ENCODE peak calls at places on chromosomes 2 and 18, in nine cellular contexts. I is heart left ventricle, U is epithelial cell of esophagus, N is neuronal stem cell, E is aorta, T is fibroblast of pulmonary artery, A is BJ, O is brain microvascular endothelial cell, F is SJSA1. P is an unnamed sample.

GRCh38 chr2:135914485-135914884 is 38.2 kb upstream of the MCM6 start:
- DNase-seq in I (no peak), U (no peak), N (no peak), E (no peak), T (no peak), A (no peak), O (no peak), F (no peak), P (no peak)

GRCh38 chr2:181394741-181395437 is 62.3 kb upstream of the ITGA4 start:
- DNase-seq in I (no peak), U (no peak), N (no peak), E (no peak), T (no peak), A (no peak), O (no peak), F (no peak), P (no peak)

GRCh38 chr18:62554083-62554815 is 31.4 kb downstream of the ZCCHC2 start:
- DNase-seq in I (no peak), U (no peak), N (no peak), E (no peak), T (no peak), A (no peak), O (no peak), F (no peak), P (no peak)

GRCh38 chr2:173985595-173985994 is 20.4 kb upstream of the SP3 start:
- DNase-seq in I (no peak), U (no peak), N (no peak), E (no peak), T (no peak), A (no peak), O (no peak), F (no peak), P (no peak)

GRCh38 chr2:75558786-75559428 is 1.8 kb downstream of the EVA1A start:
- DNase-seq in I (peak; percentile 45), U (no peak), N (no peak), E (no peak), T (peak; percentile 58), A (no peak), O (peak; percentile 39), F (no peak), P (no peak)

GRCh38 chr2:8721410-8721809 is 39.6 kb downstream of the ID2 start:
- DNase-seq in I (no peak), U (no peak), N (no peak), E (no peak), T (no peak), A (no peak), O (no peak), F (no peak), P (no peak)

GRCh38 chr2:151051584-151052220 is 210.0 kb downstream of the RBM43 start:
- DNase-seq in I (no peak), U (peak; percentile 67), N (peak; percentile 23), E (no peak), T (peak; percentile 74), A (no peak), O (peak; percentile 77), F (no peak), P (no peak)

GRCh38 chr2:83900859-83901258 is 558.2 kb downstream of the SUCLG1 start:
- DNase-seq in I (no peak), U (peak; percentile 89), N (no peak), E (no peak), T (peak; percentile 2), A (no peak), O (peak; percentile 1), F (no peak), P (no peak)

GRCh38 chr2:68045337-68045736 is 17.5 kb downstream of the C1D start:
- DNase-seq in I (no peak), U (peak; percentile 13), N (no peak), E (no peak), T (peak; percentile 4), A (peak; percentile 79), O (no peak), F (no peak), P (no peak)

GRCh38 chr18:10563886-10564285 is 38.1 kb downstream of the NAPG start:
- DNase-seq in I (peak; percentile 50), U (peak; percentile 19), N (no peak), E (no peak), T (no peak), A (no peak), O (no peak), F (no peak), P (no peak)

GRCh38 chr2:231617059-231617926 is 24.6 kb downstream of the TEX44 start:
- DNase-seq in I (no peak), U (peak; percentile 52), N (no peak), E (no peak), T (peak; percentile 42), A (no peak), O (no peak), F (no peak), P (no peak)

DNA sequence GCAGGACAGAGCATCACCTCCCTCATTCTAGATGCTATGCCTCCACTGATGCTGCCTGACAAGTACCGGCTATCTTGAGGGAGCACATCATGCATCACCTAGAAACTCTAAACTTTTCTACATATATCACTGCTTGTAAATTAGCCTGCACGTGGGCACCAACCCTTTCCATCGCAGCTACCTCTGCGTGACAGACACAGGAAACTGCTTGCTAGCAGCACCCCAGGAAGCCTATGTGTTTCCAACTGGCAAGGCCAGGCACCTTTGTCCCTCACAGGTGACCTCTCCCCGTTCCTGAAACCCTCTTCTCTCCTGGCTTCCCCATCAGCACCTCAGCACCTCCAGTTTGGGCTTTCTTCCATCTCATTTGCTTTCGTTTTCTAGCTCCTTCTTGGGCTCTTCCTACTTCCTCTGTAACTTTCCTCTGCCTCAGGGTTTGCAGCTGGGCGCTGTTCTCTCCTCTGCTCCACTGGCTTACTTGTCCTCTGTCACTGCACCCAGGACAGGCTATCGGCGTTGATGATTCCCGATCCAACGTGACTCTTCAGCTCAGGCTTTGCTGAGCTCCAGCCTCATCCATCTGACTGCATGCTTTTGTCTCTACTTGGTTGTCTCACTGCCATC is 362.6 kb downstream of the CYRIA start:
- DNase-seq in I (no peak), U (no peak), N (no peak), E (no peak), T (no peak), A (no peak), O (no peak), F (peak; percentile 21), P (no peak)
- H3K4me3 ChIP-seq in I (no peak overlapping the region), U (no peak overlapping the region), N (no peak overlapping the region), E (no peak overlapping the region), T (no peak overlapping the region), A (no peak overlapping the region), O (no peak overlapping the region), F (no peak overlapping the region), P (no peak overlapping the region)

GRCh38 chr2:84906108-84906899 is 848 bp downstream of the TMSB10 start:
- DNase-seq in I (peak; percentile 54), U (peak; percentile 18), N (no peak), E (peak; percentile 85), T (no peak), A (no peak), O (no peak), F (peak; percentile 55), P (peak; percentile 76)

GRCh38 chr2:84902526-84902925 is 2.9 kb upstream of the TMSB10 start:
- DNase-seq in I (no peak), U (no peak), N (no peak), E (no peak), T (no peak), A (no peak), O (no peak), F (peak; percentile 13), P (no peak)

GRCh38 chr2:84905181-84906107 is at the start of gene TMSB10:
- DNase-seq in I (peak; percentile 92), U (peak; percentile 84), N (peak; percentile 76), E (peak; percentile 96), T (peak; percentile 85), A (no peak), O (peak; percentile 83), F (peak; percentile 95), P (peak; percentile 92)

GRCh38 chr2:84904717-84905174 is 710 bp upstream of the TMSB10 start:
- DNase-seq in I (peak; percentile 88), U (peak; percentile 33), N (no peak), E (peak; percentile 90), T (peak; percentile 77), A (no peak), O (peak; percentile 65), F (peak; percentile 85), P (peak; percentile 92)

DNA sequence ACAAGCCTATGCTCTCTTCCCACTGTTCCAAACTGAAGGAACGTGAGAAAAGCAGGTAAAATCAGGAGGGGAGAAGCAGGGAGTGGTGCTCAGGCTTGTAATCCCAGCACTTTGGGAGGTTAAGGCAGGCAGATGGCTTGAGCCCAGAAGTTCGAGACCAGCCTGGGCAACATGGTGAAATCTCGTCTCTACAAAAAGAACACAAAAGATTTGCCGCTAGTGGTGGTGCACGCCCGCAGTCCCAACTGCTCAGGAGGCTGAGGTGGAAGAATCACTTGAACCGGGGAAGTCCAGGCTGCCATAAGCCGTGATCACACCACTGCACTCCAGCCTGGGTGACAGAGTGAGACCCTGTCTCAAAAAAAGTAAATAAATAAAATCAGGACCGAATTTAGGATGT is 1.3 kb upstream of the TMSB10 start:
- DNase-seq in I (no peak), U (no peak), N (no peak), E (no peak), T (no peak), A (no peak), O (no peak), F (peak; percentile 29), P (no peak)
- H3K4me3 ChIP-seq in I (no peak overlapping the region), U (no peak overlapping the region), N (peak overlapping the region; percentile 23), E (no peak overlapping the region), T (no peak overlapping the region), A (no peak overlapping the region), O (no peak overlapping the region), F (peak overlapping the region; percentile 97), P (no peak overlapping the region)

GRCh38 chr2:38263293-38263692 is 113.8 kb downstream of the ATL2 start:
- DNase-seq in I (no peak), U (no peak), N (no peak), E (no peak), T (no peak), A (no peak), O (no peak), F (no peak), P (no peak)

GRCh38 chr2:38262514-38262871 is 114.6 kb downstream of the ATL2 start:
- DNase-seq in I (no peak), U (no peak), N (no peak), E (no peak), T (no peak), A (no peak), O (no peak), F (no peak), P (no peak)

GRCh38 chr2:38260469-38260868 is 116.6 kb downstream of the ATL2 start:
- DNase-seq in I (no peak), U (no peak), N (no peak), E (no peak), T (no peak), A (no peak), O (no peak), F (no peak), P (no peak)

GRCh38 chr2:38261569-38262513 is 115.2 kb downstream of the ATL2 start:
- DNase-seq in I (no peak), U (no peak), N (no peak), E (no peak), T (no peak), A (no peak), O (no peak), F (no peak), P (no peak)

GRCh38 chr2:38260972-38261371 is 116.1 kb downstream of the ATL2 start:
- DNase-seq in I (no peak), U (no peak), N (no peak), E (no peak), T (no peak), A (no peak), O (no peak), F (no peak), P (no peak)
- H3K4me3 ChIP-seq in I (no peak overlapping the region), U (no peak overlapping the region), N (no peak overlapping the region), E (peak overlapping the region; percentile 46), T (no peak overlapping the region), A (no peak overlapping the region), O (no peak overlapping the region), F (peak overlapping the region; percentile 13), P (peak overlapping the region; percentile 4)

GRCh38 chr2:55923091-55923977 is at the start of gene EFEMP1:
- DNase-seq in I (peak; percentile 73), U (peak; percentile 79), N (peak; percentile 79), E (peak; percentile 94), T (peak; percentile 82), A (no peak), O (peak; percentile 22), F (peak; percentile 79), P (peak; percentile 83)
- H3K4me3 ChIP-seq in I (peak within 1 kb of the TSS; percentile 8), U (peak within 1 kb of the TSS; percentile 59), N (peak within 1 kb of the TSS; percentile 87), E (peak within 1 kb of the TSS; percentile 51), T (peak within 1 kb of the TSS; percentile 93), A (peak within 1 kb of the TSS; percentile 96), O (peak within 1 kb of the TSS; percentile 72), F (peak within 1 kb of the TSS; percentile 62), P (peak within 1 kb of the TSS; percentile 92)